ENCODE peak calls at places on chromosome 15, in five cellular contexts. C, S, F, A and Y are unnamed samples.
A peak's percentile ranks its signal among the peaks of the same experiment; 100 is the strongest.

GRCh38 chr15:51135276-51135675 is 40.6 kb upstream of the TNFAIP8L3 start:
- DNase-seq in C (no peak), S (no peak), F (no peak), A (no peak), Y (no peak)

GRCh38 chr15:82936966-82937647 is 15.4 kb downstream of the HOMER2 start:
- DNase-seq in C (no peak), S (peak; percentile 6), F (no peak), A (no peak), Y (no peak)

GRCh38 chr15:86327230-86327865 is 247.7 kb downstream of the AGBL1 start:
- DNase-seq in C (no peak), S (no peak), F (no peak), A (no peak), Y (no peak)

GRCh38 chr15:25905140-25905539 is 42.0 kb upstream of the ATP10A start:
- DNase-seq in C (peak; percentile 64), S (peak; percentile 88), F (no peak), A (no peak), Y (peak; percentile 72)

GRCh38 chr15:29698030-29698701 is 124.1 kb downstream of the TJP1 start:
- DNase-seq in C (no peak), S (peak; percentile 94), F (no peak), A (no peak), Y (no peak)

GRCh38 chr15:40323953-40324937 is 753 bp downstream of the INAFM2 start:
- DNase-seq in C (no peak), S (no peak), F (no peak), A (no peak), Y (peak; percentile 79)

GRCh38 chr15:75887178-75887577 is 16.5 kb upstream of the FBXO22 start:
- DNase-seq in C (no peak), S (no peak), F (no peak), A (no peak), Y (no peak)

GRCh38 chr15:90859234-90860131 is 8.9 kb upstream of the FURIN start:
- DNase-seq in C (no peak), S (no peak), F (no peak), A (peak; percentile 30), Y (no peak)

GRCh38 chr15:37253877-37254276 is 153.5 kb upstream of the MEIS2 start:
- DNase-seq in C (no peak), S (peak; percentile 18), F (no peak), A (no peak), Y (no peak)

GRCh38 chr15:74320358-74321247 is 46.8 kb downstream of the CYP11A1 start:
- DNase-seq in C (peak; percentile 62), S (peak; percentile 23), F (no peak), A (peak; percentile 64), Y (no peak)

GRCh38 chr15:58159827-58160386 is 21.7 kb downstream of the AQP9 start:
- DNase-seq in C (no peak), S (no peak), F (no peak), A (no peak), Y (no peak)

GRCh38 chr15:70767668-70768067 is 4.3 kb upstream of the UACA start:
- DNase-seq in C (no peak), S (no peak), F (no peak), A (no peak), Y (no peak)

DNA sequence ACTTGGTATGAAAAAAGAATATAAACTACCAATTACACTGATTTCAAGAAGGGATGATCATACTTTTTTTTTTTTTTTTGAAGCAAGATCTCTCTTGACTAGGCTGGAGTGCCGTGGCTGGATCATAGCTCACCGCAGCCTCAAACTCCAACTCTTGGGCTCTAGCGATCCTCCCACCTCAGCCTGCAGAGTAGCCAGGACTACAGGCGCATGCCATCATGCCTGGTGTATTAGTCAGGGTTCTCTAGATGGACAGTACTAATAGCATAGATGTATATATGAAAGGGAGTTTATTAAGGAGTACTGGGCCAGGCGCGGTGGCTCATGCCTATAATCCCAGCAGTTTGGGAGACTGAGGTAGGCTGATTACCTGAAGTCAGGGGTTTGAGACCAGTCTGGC is 11.5 kb upstream of the SEC11A start:
- DNase-seq in C (no peak), S (peak; percentile 51), F (no peak), A (no peak), Y (no peak)
- TF ChIP-seq CTCF in C (no peak), S (no peak), F (no peak), A (no peak), Y (no peak)

DNA sequence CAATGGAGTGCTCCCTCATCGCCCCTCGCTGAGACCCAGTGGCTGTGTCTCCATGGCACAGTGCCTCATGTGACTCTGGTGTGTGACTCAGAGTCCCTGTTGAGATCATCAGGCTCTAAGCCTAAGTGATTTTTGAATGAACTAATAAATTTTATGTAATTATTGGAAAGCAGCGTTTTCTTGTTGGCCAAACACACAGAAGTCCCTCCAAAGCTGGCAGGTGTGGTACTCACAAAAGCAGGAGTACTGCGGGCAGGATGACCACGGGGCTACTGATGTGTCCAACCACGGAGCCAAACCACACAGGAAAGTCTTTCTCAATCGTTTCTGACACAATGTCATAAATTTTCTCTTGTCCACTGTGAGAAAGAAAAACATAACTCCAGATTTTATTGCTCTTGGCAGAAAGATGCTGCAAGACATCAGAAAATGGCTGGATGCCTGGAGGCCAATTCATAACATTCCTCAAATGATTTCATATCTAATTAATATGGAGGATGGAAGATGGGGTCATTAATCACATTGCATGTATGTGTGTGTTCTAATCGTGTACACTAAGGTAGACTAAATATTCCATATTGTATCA is 14.6 kb upstream of the STARD5 start:
- DNase-seq in C (peak; percentile 78), S (peak; percentile 92), F (no peak), A (no peak), Y (no peak)
- H3K9me3 ChIP-seq in C (no peaks in the 10 kb centered on the region), S (no peaks in the 10 kb centered on the region), F (no peaks in the 10 kb centered on the region), A (no peaks in the 10 kb centered on the region), Y (no peaks in the 10 kb centered on the region)

GRCh38 chr15:24835301-24835700 is 119.5 kb upstream of the SNRPN start:
- DNase-seq in C (no peak), S (no peak), F (no peak), A (no peak), Y (no peak)
- TF ChIP-seq CTCF in C (no peak), S (no peak), F (no peak), A (no peak), Y (no peak)

GRCh38 chr15:95687056-95687455 is 643.4 kb upstream of the NR2F2 start:
- DNase-seq in C (no peak), S (peak; percentile 12), F (no peak), A (no peak), Y (no peak)
- H3K9me3 ChIP-seq in C (no peaks in the 10 kb centered on the region), S (peaks cover 2% of the 10 kb centered on the region), F (no peaks in the 10 kb centered on the region), A (no peaks in the 10 kb centered on the region), Y (no peaks in the 10 kb centered on the region)

DNA sequence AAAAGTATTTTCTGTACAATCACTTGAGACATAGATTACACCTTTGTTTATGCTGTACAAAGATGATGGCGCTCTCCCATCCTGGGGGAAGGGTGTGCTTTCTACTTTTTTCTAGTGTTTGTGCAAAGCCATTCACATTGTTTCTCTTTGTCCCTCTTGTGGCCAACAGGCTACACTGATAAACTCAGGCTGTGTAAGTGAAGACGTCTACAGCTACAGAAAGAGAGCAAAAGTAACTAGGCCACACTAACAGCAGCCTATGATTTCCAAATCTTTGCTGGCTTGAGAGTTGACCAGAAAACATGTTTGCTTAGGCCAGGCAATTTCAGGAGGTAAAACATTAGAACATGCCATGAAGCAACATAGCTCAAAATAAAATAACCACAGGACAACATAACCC is 75.1 kb downstream of the FOXB1 start:
- DNase-seq in C (no peak), S (no peak), F (no peak), A (peak; percentile 7), Y (no peak)
- TF ChIP-seq CTCF in C (no peak), S (no peak), F (no peak), A (peak; percentile 44), Y (no peak)

DNA sequence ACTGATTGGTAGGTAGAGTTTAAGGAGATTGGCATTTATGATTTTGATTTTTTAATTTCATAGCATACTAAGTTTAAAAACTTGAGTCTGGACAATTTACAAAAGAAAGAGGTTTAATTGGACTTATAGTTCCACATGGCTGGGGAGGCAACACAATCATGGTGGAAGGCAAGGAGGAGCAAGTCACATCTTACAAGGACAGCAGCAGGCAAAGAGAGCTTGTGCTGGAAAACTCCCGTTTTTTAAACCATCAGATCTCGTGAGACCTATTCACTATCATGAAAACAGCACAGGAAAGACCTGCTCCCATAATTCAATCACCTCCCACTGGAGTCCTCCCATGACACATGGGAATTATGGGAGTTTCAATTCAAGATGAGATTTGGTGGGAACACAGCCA is 630.9 kb upstream of the NR2F2 start:
- DNase-seq in C (no peak), S (no peak), F (no peak), A (no peak), Y (no peak)
- H3K9me3 ChIP-seq in C (peaks cover 43% of the 10 kb centered on the region), S (peaks cover 32% of the 10 kb centered on the region), F (peaks cover 30% of the 10 kb centered on the region), A (peaks cover 5% of the 10 kb centered on the region), Y (peaks cover 14% of the 10 kb centered on the region)

GRCh38 chr15:42087460-42087859 is 6.9 kb downstream of the PLA2G4D start:
- DNase-seq in C (no peak), S (no peak), F (no peak), A (no peak), Y (peak; percentile 53)
- TF ChIP-seq CTCF in C (no peak), S (no peak), F (no peak), A (no peak), Y (no peak)